ENCODE peak calls at places on chromosomes 13 and 19, in four cellular contexts. E, P, D and Y are unnamed samples.

GRCh38 chr13:57739791-57740190 is 108.2 kb downstream of the PCDH17 start:
- DNase-seq in P (no peak), D (no peak), E (no peak), Y (no peak)

GRCh38 chr19:18386543-18387251 is 739 bp downstream of the GDF15 start:
- DNase-seq in E (no peak), P (no peak), D (no peak), Y (no peak)

GRCh38 chr13:25648996-25649633 is 277.3 kb downstream of the ATP8A2 start:
- DNase-seq in D (no peak), E (no peak), P (no peak), Y (no peak)

GRCh38 chr19:2408247-2408646 is 19.1 kb downstream of the TIMM13 start:
- DNase-seq in D (no peak), P (no peak), E (no peak), Y (no peak)

GRCh38 chr13:97226788-97227627 is 4.9 kb downstream of the MBNL2 start:
- DNase-seq in P (no peak), D (no peak), E (no peak), Y (no peak)

GRCh38 chr19:1847684-1848398 is 442 bp downstream of the REXO1 start:
- DNase-seq in D (peak), E (no peak), P (no peak), Y (no peak)

GRCh38 chr13:114049026-114049425 is 75.2 kb upstream of the C13orf46 start:
- DNase-seq in P (no peak), E (no peak), D (no peak), Y (no peak)

GRCh38 chr13:106418556-106418955 is 116.9 kb downstream of the EFNB2 start:
- DNase-seq in P (no peak), D (no peak), E (no peak), Y (no peak)

GRCh38 chr19:32542477-32543106 is 38.4 kb upstream of the PDCD5 start:
- DNase-seq in P (no peak), E (no peak), D (no peak), Y (no peak)

GRCh38 chr19:32819415-32820400 is 49.9 kb downstream of the SLC7A9 start:
- DNase-seq in D (no peak), E (no peak), P (no peak), Y (no peak)

GRCh38 chr19:16061943-16062342 is 14.4 kb upstream of the TPM4 start:
- DNase-seq in E (no peak), P (no peak), D (no peak), Y (no peak)

GRCh38 chr19:35315883-35316282 is 13.1 kb upstream of the CD22 start:
- DNase-seq in D (no peak), P (no peak), E (no peak), Y (no peak)

GRCh38 chr19:7743425-7743841 is 3.9 kb downstream of the CD209 start:
- DNase-seq in E (no peak), P (no peak), D (no peak), Y (no peak)

GRCh38 chr19:10230155-10230903 is 802 bp downstream of the S1PR2 start:
- DNase-seq in D (no peak), P (no peak), E (no peak), Y (no peak)

GRCh38 chr13:97117388-97117910 is 104.7 kb upstream of the MBNL2 start:
- DNase-seq in D (no peak), E (no peak), P (no peak), Y (no peak)

GRCh38 chr19:3351702-3352447 is 14.5 kb upstream of the NFIC start:
- DNase-seq in P (no peak), D (no peak), E (no peak), Y (no peak)

GRCh38 chr13:24271231-24271610 is 38.2 kb upstream of the C1QTNF9 start:
- DNase-seq in P (no peak), E (no peak), D (no peak), Y (no peak)

GRCh38 chr19:14198384-14199376 is 7.3 kb downstream of the ADGRL1 start:
- DNase-seq in E (no peak), D (no peak), P (no peak), Y (no peak)

GRCh38 chr19:29415507-29415906 is 110.3 kb upstream of the VSTM2B start:
- DNase-seq in D (no peak), P (no peak), E (no peak), Y (no peak)

GRCh38 chr13:29849071-29849541 is 1.3 kb downstream of the UBL3 start:
- DNase-seq in P (peak), D (no peak), E (no peak), Y (no peak)

GRCh38 chr13:27624071-27624470 is 2.4 kb downstream of the POLR1D start:
- DNase-seq in P (no peak), D (no peak), E (no peak), Y (no peak)

GRCh38 chr13:52452470-52452869 is 2.0 kb upstream of the VPS36 start:
- DNase-seq in E (no peak), D (no peak), P (no peak), Y (no peak)

GRCh38 chr13:30863231-30863630 is 42.8 kb upstream of the MEDAG start:
- DNase-seq in P (no peak), E (no peak), D (no peak), Y (no peak)

GRCh38 chr13:42174344-42175162 is 97.4 kb upstream of the AKAP11 start:
- DNase-seq in D (no peak), P (no peak), E (no peak), Y (no peak)

GRCh38 chr13:101941095-101941777 is 460.6 kb downstream of the FGF14 start:
- DNase-seq in E (no peak), D (peak), P (no peak), Y (no peak)

GRCh38 chr13:95256086-95256485 is 45.2 kb downstream of the ABCC4 start:
- DNase-seq in E (no peak), D (no peak), P (no peak), Y (no peak)

GRCh38 chr19:46713781-46714522 is 3.0 kb downstream of the PRKD2 start:
- DNase-seq in E (peak), D (peak), P (peak), Y (peak)

GRCh38 chr13:107669356-107669755 is 546.0 kb downstream of the LIG4 start:
- DNase-seq in D (no peak), P (no peak), E (no peak), Y (no peak)

GRCh38 chr13:69910800-69911199 is 196.8 kb upstream of the ATXN8OS start:
- DNase-seq in P (no peak), D (no peak), E (no peak), Y (no peak)

GRCh38 chr13:47237571-47237970 is 340.7 kb upstream of the HTR2A start:
- DNase-seq in P (no peak), D (no peak), E (no peak), Y (no peak)